ENCODE peak calls at places on chromosomes 11 and 22, in five cellular contexts. One of them, this sample, is unnamed. For H3K4me1, the result is how much of the 10 kb centered on the place peaks cover.

GRCh38 chr11:2523821-2524391 is 79.1 kb downstream of the KCNQ1 start:
- DNase-seq in psoas muscle: peak
- DNase-seq in right atrium auricular region: no peak
- DNase-seq in iPS DF 6.9: no peak
- DNase-seq in right cardiac atrium: peak
- DNase-seq in this sample: no peak

GRCh38 chr22:25100972-25101371 is 98.7 kb upstream of the CRYBB3 start:
- DNase-seq in psoas muscle: no peak
- DNase-seq in right atrium auricular region: no peak
- DNase-seq in iPS DF 6.9: no peak
- DNase-seq in right cardiac atrium: peak
- DNase-seq in this sample: no peak

GRCh38 chr22:36026741-36027140 is 1.9 kb downstream of the RBFOX2 start:
- DNase-seq in psoas muscle: no peak
- DNase-seq in right atrium auricular region: no peak
- DNase-seq in iPS DF 6.9: no peak
- DNase-seq in right cardiac atrium: no peak
- DNase-seq in this sample: no peak

GRCh38 chr22:26550498-26551033 is 38.3 kb upstream of the TFIP11 start:
- DNase-seq in psoas muscle: peak
- DNase-seq in right atrium auricular region: no peak
- DNase-seq in iPS DF 6.9: no peak
- DNase-seq in right cardiac atrium: peak
- DNase-seq in this sample: peak

GRCh38 chr11:2752923-2753322 is 53.1 kb upstream of the KCNQ1OT1 start:
- DNase-seq in psoas muscle: no peak
- DNase-seq in right atrium auricular region: no peak
- DNase-seq in iPS DF 6.9: no peak
- DNase-seq in right cardiac atrium: no peak
- DNase-seq in this sample: no peak

GRCh38 chr11:32154275-32154674 is 63.4 kb downstream of the RCN1 start:
- DNase-seq in psoas muscle: no peak
- DNase-seq in right atrium auricular region: no peak
- DNase-seq in iPS DF 6.9: no peak
- DNase-seq in right cardiac atrium: no peak
- DNase-seq in this sample: no peak

GRCh38 chr11:279040-279965 is 1.1 kb downstream of the NLRP6 start:
- DNase-seq in psoas muscle: peak
- DNase-seq in right atrium auricular region: no peak
- DNase-seq in iPS DF 6.9: no peak
- DNase-seq in right cardiac atrium: peak
- DNase-seq in this sample: peak

GRCh38 chr11:79973701-79974626 is 533.1 kb upstream of the TENM4 start:
- DNase-seq in psoas muscle: no peak
- DNase-seq in right atrium auricular region: no peak
- DNase-seq in iPS DF 6.9: peak
- DNase-seq in right cardiac atrium: no peak
- DNase-seq in this sample: no peak

GRCh38 chr22:46195487-46196165 is 45.3 kb downstream of the PPARA start:
- DNase-seq in psoas muscle: no peak
- DNase-seq in right atrium auricular region: no peak
- DNase-seq in iPS DF 6.9: no peak
- DNase-seq in right cardiac atrium: no peak
- DNase-seq in this sample: no peak

GRCh38 chr11:70467196-70468085 is 69.1 kb downstream of the CTTN start:
- DNase-seq in psoas muscle: peak
- DNase-seq in right atrium auricular region: peak
- DNase-seq in iPS DF 6.9: no peak
- DNase-seq in right cardiac atrium: peak
- DNase-seq in this sample: peak

GRCh38 chr22:32535531-32536190 is 61.0 kb downstream of the FBXO7 start:
- DNase-seq in psoas muscle: no peak
- DNase-seq in right atrium auricular region: no peak
- DNase-seq in iPS DF 6.9: no peak
- DNase-seq in right cardiac atrium: peak
- DNase-seq in this sample: no peak

GRCh38 chr11:14583252-14584105 is 60.1 kb upstream of the PDE3B start:
- DNase-seq in psoas muscle: no peak
- DNase-seq in right atrium auricular region: peak
- DNase-seq in iPS DF 6.9: no peak
- DNase-seq in right cardiac atrium: peak
- DNase-seq in this sample: no peak

GRCh38 chr11:3950996-3951662 is 95.7 kb downstream of the STIM1 start:
- DNase-seq in psoas muscle: no peak
- DNase-seq in right atrium auricular region: no peak
- DNase-seq in iPS DF 6.9: peak
- DNase-seq in right cardiac atrium: no peak
- DNase-seq in this sample: no peak

GRCh38 chr11:86303257-86303656 is 1.2 kb downstream of the HIKESHI start:
- DNase-seq in psoas muscle: no peak
- DNase-seq in right atrium auricular region: no peak
- DNase-seq in iPS DF 6.9: no peak
- DNase-seq in right cardiac atrium: no peak
- DNase-seq in this sample: no peak

GRCh38 chr11:18013790-18014507 is 1.1 kb upstream of the SERGEF start:
- DNase-seq in psoas muscle: no peak
- DNase-seq in right atrium auricular region: no peak
- DNase-seq in iPS DF 6.9: no peak
- DNase-seq in right cardiac atrium: no peak
- DNase-seq in this sample: no peak

GRCh38 chr11:10659339-10660216 is 34.0 kb downstream of the IRAG1 start:
- DNase-seq in psoas muscle: peak
- DNase-seq in right atrium auricular region: no peak
- DNase-seq in iPS DF 6.9: no peak
- DNase-seq in right cardiac atrium: no peak
- DNase-seq in this sample: peak

GRCh38 chr11:86696004-86696403 is 23.6 kb upstream of the ME3 start:
- DNase-seq in psoas muscle: no peak
- DNase-seq in right atrium auricular region: no peak
- DNase-seq in iPS DF 6.9: no peak
- DNase-seq in right cardiac atrium: no peak
- DNase-seq in this sample: no peak

GRCh38 chr11:125578783-125579182 is 9.5 kb downstream of the EI24 start:
- DNase-seq in psoas muscle: no peak
- DNase-seq in right atrium auricular region: no peak
- DNase-seq in iPS DF 6.9: no peak
- DNase-seq in right cardiac atrium: no peak
- DNase-seq in this sample: no peak

GRCh38 chr11:111526501-111526900 is 11.9 kb downstream of the HOATZ start:
- DNase-seq in psoas muscle: no peak
- DNase-seq in right atrium auricular region: no peak
- DNase-seq in iPS DF 6.9: no peak
- DNase-seq in right cardiac atrium: no peak
- DNase-seq in this sample: no peak

GRCh38 chr11:78784321-78785061 is 209.8 kb upstream of the NARS2 start:
- DNase-seq in psoas muscle: no peak
- DNase-seq in right atrium auricular region: no peak
- DNase-seq in iPS DF 6.9: no peak
- DNase-seq in right cardiac atrium: no peak
- DNase-seq in this sample: no peak

GRCh38 chr11:61068581-61068980 is 33.7 kb upstream of the CD5 start:
- DNase-seq in psoas muscle: no peak
- DNase-seq in right atrium auricular region: no peak
- DNase-seq in iPS DF 6.9: no peak
- DNase-seq in right cardiac atrium: no peak
- DNase-seq in this sample: no peak

GRCh38 chr11:63022422-63022821 is 6.8 kb upstream of the SLC22A8 start:
- DNase-seq in psoas muscle: no peak
- DNase-seq in right atrium auricular region: peak
- DNase-seq in iPS DF 6.9: no peak
- DNase-seq in right cardiac atrium: no peak
- DNase-seq in this sample: no peak

GRCh38 chr11:107844041-107844440 is 14.5 kb downstream of the SLC35F2 start:
- DNase-seq in psoas muscle: no peak
- DNase-seq in right atrium auricular region: no peak
- DNase-seq in iPS DF 6.9: no peak
- DNase-seq in right cardiac atrium: no peak
- DNase-seq in this sample: no peak

GRCh38 chr11:131928992-131929391 is 558.6 kb downstream of the NTM start:
- DNase-seq in psoas muscle: no peak
- DNase-seq in right atrium auricular region: no peak
- DNase-seq in iPS DF 6.9: no peak
- DNase-seq in right cardiac atrium: peak
- DNase-seq in this sample: no peak

GRCh38 chr22:38104084-38104483 is 6.4 kb downstream of the BAIAP2L2 start:
- DNase-seq in psoas muscle: peak
- DNase-seq in right atrium auricular region: no peak
- DNase-seq in iPS DF 6.9: no peak
- DNase-seq in right cardiac atrium: no peak
- DNase-seq in this sample: no peak

GRCh38 chr11:74196781-74197486 is 25.8 kb downstream of the PPME1 start:
- DNase-seq in psoas muscle: no peak
- DNase-seq in right atrium auricular region: no peak
- DNase-seq in iPS DF 6.9: no peak
- DNase-seq in right cardiac atrium: no peak
- DNase-seq in this sample: no peak

GRCh38 chr11:116533186-116533825 is 239.5 kb downstream of the BUD13 start:
- DNase-seq in psoas muscle: no peak
- DNase-seq in right atrium auricular region: no peak
- DNase-seq in iPS DF 6.9: no peak
- DNase-seq in right cardiac atrium: no peak
- DNase-seq in this sample: no peak

GRCh38 chr11:26971961-26972360 is 22.0 kb upstream of the FIBIN start:
- DNase-seq in psoas muscle: no peak
- DNase-seq in right atrium auricular region: no peak
- DNase-seq in iPS DF 6.9: no peak
- DNase-seq in right cardiac atrium: no peak
- DNase-seq in this sample: no peak

GRCh38 chr11:31412946-31413345 is 43.3 kb downstream of the DNAJC24 start:
- DNase-seq in psoas muscle: no peak
- DNase-seq in right atrium auricular region: no peak
- DNase-seq in iPS DF 6.9: no peak
- DNase-seq in right cardiac atrium: no peak
- DNase-seq in this sample: no peak

GRCh38 chr11:125626381-125626950 is 1.5 kb downstream of the CHEK1 start:
- DNase-seq in psoas muscle: no peak
- DNase-seq in right atrium auricular region: no peak
- DNase-seq in iPS DF 6.9: no peak
- DNase-seq in right cardiac atrium: no peak
- DNase-seq in this sample: no peak

DNA sequence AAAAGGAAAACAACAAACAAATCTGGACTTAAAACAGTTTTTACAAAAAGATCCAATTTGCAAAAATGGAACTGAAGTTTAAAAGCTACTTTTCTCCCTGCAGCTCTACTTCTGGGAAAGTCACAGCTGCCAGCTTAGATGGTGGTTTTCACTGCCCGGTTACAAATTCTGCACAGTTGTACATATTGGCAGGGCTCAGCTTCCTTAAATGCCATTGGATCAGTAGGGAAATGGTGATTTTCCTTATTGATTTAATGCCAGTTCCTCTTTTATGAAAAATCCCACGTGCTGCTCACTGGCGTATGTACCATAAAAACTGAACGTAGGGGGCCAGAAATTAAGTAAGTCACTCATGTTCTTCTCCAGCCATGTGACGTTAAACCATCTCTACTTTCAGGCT is 22.8 kb downstream of the GRAP2 start:
- DNase-seq in psoas muscle: no peak
- DNase-seq in right atrium auricular region: no peak
- DNase-seq in iPS DF 6.9: no peak
- DNase-seq in right cardiac atrium: no peak
- DNase-seq in this sample: no peak
- H3K4me1 ChIP-seq in psoas muscle: under half
- H3K4me1 ChIP-seq in right atrium auricular region: under half
- H3K4me1 ChIP-seq in iPS DF 6.9: under half
- H3K4me1 ChIP-seq in right cardiac atrium: under half
- H3K4me1 ChIP-seq in this sample: under half

GRCh38 chr11:46999217-46999616 is 62.7 kb downstream of the CSTPP1 start:
- DNase-seq in psoas muscle: no peak
- DNase-seq in right atrium auricular region: no peak
- DNase-seq in iPS DF 6.9: no peak
- DNase-seq in right cardiac atrium: no peak
- DNase-seq in this sample: no peak

GRCh38 chr11:47003180-47003877 is 66.8 kb downstream of the CSTPP1 start:
- DNase-seq in psoas muscle: no peak
- DNase-seq in right atrium auricular region: no peak
- DNase-seq in iPS DF 6.9: no peak
- DNase-seq in right cardiac atrium: peak
- DNase-seq in this sample: no peak

GRCh38 chr11:47002366-47002765 is 65.8 kb downstream of the CSTPP1 start:
- DNase-seq in psoas muscle: no peak
- DNase-seq in right atrium auricular region: no peak
- DNase-seq in iPS DF 6.9: no peak
- DNase-seq in right cardiac atrium: no peak
- DNase-seq in this sample: no peak

GRCh38 chr11:47001666-47002285 is 65.2 kb downstream of the CSTPP1 start:
- DNase-seq in psoas muscle: no peak
- DNase-seq in right atrium auricular region: no peak
- DNase-seq in iPS DF 6.9: no peak
- DNase-seq in right cardiac atrium: no peak
- DNase-seq in this sample: no peak

GRCh38 chr11:47000033-47000432 is 63.5 kb downstream of the CSTPP1 start:
- DNase-seq in psoas muscle: no peak
- DNase-seq in right atrium auricular region: no peak
- DNase-seq in iPS DF 6.9: no peak
- DNase-seq in right cardiac atrium: no peak
- DNase-seq in this sample: no peak
- H3K4me3 ChIP-seq in psoas muscle: no peak
- H3K4me3 ChIP-seq in right atrium auricular region: no peak
- H3K4me3 ChIP-seq in iPS DF 6.9: no peak
- H3K4me3 ChIP-seq in right cardiac atrium: no peak
- H3K4me3 ChIP-seq in this sample: no peak

DNA sequence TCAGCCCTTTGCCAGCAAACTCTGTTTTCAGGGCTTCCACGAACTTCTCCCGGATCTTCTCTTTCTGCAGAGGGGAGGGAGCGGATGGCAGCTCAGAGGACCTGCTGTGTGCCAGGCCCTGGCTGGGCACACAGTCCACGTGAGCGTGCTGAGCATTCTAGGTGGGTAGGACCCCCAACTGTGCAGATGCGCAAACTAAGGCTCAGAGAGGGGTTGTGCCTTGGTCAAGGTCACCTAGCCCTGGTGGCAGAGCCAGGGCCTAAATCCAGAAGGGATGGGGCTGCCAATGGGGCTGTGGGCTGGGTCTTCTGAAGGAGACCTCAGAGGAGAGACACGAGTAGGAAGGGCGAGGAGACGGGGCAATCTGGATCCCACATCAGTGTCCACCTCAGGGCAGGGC is 10.8 kb downstream of the PMM1 start:
- DNase-seq in psoas muscle: no peak
- DNase-seq in right atrium auricular region: no peak
- DNase-seq in iPS DF 6.9: no peak
- DNase-seq in right cardiac atrium: no peak
- DNase-seq in this sample: no peak
- H3K27ac ChIP-seq in psoas muscle: no peak
- H3K27ac ChIP-seq in right atrium auricular region: peak
- H3K27ac ChIP-seq in iPS DF 6.9: no peak
- H3K27ac ChIP-seq in right cardiac atrium: no peak
- H3K27ac ChIP-seq in this sample: peak

DNA sequence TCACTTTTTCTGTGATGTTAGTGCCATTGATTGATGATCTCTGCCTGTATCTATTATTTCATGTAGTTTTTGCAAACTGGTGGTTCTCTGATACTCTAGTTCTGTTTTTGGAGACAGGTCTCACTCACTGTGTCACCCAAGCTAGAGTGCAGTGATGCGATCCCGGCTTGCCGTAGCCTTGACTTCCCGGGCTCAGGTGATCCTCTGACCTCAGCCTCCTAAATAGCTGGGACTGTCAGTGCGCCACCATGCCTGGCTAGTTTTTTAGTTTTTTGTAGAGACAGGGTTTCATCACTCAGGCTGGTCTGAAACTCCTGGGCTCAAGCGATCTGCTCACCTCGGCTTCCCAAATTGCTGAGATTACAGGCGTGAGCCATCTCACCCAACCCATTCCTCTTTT is 16.4 kb downstream of the TEAD1 start:
- DNase-seq in psoas muscle: no peak
- DNase-seq in right atrium auricular region: no peak
- DNase-seq in iPS DF 6.9: no peak
- DNase-seq in right cardiac atrium: no peak
- DNase-seq in this sample: no peak
- H3K4me1 ChIP-seq in psoas muscle: half or more
- H3K4me1 ChIP-seq in right atrium auricular region: under half
- H3K4me1 ChIP-seq in iPS DF 6.9: under half
- H3K4me1 ChIP-seq in right cardiac atrium: under half
- H3K4me1 ChIP-seq in this sample: under half

This sample was measured in tibial artery.